ENCODE peak calls at places on chromosomes 11 and 22, in four cellular contexts. B is GM23338, P is Panc1, W is SK-N-SH. R is an unnamed sample.

GRCh38 chr22:21102659-21103267 is 57.0 kb downstream of the LRRC74B start:
- DNase-seq in W (peak), P (peak), B (peak), R (peak)

GRCh38 chr11:122789916-122790315 is 48.4 kb upstream of the CRTAM start:
- DNase-seq in W (no peak), P (no peak), B (no peak), R (no peak)

GRCh38 chr11:102168483-102168882 is 58.2 kb downstream of the YAP1 start:
- DNase-seq in P (no peak), W (no peak), B (peak), R (peak)

GRCh38 chr22:50014655-50015401 is 2.3 kb upstream of the IL17REL start:
- DNase-seq in B (peak), W (peak), P (no peak), R (no peak)

GRCh38 chr11:62055970-62056369 is 67.8 kb upstream of the INCENP start:
- DNase-seq in W (no peak), P (no peak), B (no peak), R (no peak)

GRCh38 chr11:4539603-4540219 is 5.3 kb upstream of the OR52M1 start:
- DNase-seq in B (peak), P (peak), W (peak), R (peak)

GRCh38 chr11:16082532-16083055 is 273.8 kb downstream of the SOX6 start:
- DNase-seq in W (no peak), P (no peak), B (no peak), R (no peak)

GRCh38 chr11:86459002-86459385 is 84.3 kb downstream of the CCDC81 start:
- DNase-seq in P (no peak), B (no peak), W (no peak), R (peak)

GRCh38 chr11:115047631-115048030 is 369.3 kb downstream of the NXPE2 start:
- DNase-seq in W (no peak), P (no peak), B (no peak), R (no peak)

GRCh38 chr11:10304495-10305261 is at the start of gene ADM:
- DNase-seq in B (peak), W (peak), P (peak), R (peak)

GRCh38 chr11:73559758-73560157 is 38.2 kb downstream of the FAM168A start:
- DNase-seq in P (no peak), B (no peak), W (no peak), R (no peak)

GRCh38 chr11:44032304-44033085 is 15.3 kb upstream of the ACCSL start:
- DNase-seq in P (no peak), B (no peak), W (no peak), R (peak)

GRCh38 chr11:90809581-90809980 is 586.7 kb upstream of the CHORDC1 start:
- DNase-seq in B (no peak), W (no peak), P (no peak), R (no peak)

GRCh38 chr11:118918128-118918685 is 7.5 kb downstream of the BCL9L start:
- DNase-seq in W (peak), P (no peak), B (peak), R (peak)

GRCh38 chr11:86918943-86919342 is 36.3 kb downstream of the FZD4 start:
- DNase-seq in B (no peak), W (no peak), P (no peak), R (peak)

DNA sequence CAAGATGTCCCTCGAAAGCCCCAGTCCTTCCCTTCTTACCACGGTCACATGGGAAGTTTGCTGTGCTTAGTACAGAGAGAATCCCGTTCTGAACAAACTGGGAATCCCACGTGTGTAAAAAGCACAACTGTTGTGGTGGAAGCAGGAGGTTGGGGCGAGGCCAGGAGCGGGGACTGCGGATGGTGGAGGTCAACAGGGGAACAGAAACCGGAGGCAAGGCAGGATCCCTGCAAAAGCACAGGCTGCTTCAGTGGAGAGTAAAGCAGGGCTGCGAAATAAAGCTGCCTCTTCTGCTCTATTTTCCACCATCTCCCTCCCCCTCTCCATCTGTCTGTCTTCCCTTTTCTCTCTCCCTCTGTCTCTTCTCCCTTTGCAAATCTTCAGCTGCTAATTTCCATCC is 572.0 kb downstream of the OPCML start:
- DNase-seq in P (no peak), B (no peak), W (no peak), R (no peak)
- H3K4me3 ChIP-seq in P (no peak), B (no peak), W (no peak), R (no peak)

DNA sequence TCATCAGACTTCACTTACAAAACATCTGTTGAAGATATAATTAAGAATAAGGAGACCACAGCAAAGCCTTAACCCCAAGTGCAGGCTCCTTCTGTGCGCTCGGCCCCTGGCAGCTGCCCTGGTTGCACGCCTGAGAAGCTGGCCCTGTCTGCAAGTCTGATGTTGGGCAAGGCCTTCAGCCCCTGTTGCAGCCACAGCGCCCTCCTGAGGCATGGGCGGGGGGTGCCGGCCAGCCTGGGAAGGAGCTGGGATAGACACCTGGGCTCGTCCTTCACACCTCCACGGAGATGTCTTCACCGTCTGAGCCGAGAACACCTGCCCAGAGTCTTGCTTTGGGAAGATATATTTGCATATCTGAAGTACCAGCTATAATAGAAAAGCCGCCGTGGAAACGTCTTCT is 104.1 kb downstream of the MPPED1 start:
- DNase-seq in B (peak), P (no peak), W (no peak), R (no peak)
- TF ChIP-seq CTCF in B (peak), P (no peak), W (no peak), R (no peak)

GRCh38 chr11:60184824-60185511 is 2.1 kb upstream of the MS4A6A start:
- DNase-seq in B (no peak), P (no peak), W (no peak), R (no peak)

GRCh38 chr11:60183595-60184201 is 815 bp upstream of the MS4A6A start:
- DNase-seq in W (no peak), B (no peak), P (no peak), R (no peak)

DNA sequence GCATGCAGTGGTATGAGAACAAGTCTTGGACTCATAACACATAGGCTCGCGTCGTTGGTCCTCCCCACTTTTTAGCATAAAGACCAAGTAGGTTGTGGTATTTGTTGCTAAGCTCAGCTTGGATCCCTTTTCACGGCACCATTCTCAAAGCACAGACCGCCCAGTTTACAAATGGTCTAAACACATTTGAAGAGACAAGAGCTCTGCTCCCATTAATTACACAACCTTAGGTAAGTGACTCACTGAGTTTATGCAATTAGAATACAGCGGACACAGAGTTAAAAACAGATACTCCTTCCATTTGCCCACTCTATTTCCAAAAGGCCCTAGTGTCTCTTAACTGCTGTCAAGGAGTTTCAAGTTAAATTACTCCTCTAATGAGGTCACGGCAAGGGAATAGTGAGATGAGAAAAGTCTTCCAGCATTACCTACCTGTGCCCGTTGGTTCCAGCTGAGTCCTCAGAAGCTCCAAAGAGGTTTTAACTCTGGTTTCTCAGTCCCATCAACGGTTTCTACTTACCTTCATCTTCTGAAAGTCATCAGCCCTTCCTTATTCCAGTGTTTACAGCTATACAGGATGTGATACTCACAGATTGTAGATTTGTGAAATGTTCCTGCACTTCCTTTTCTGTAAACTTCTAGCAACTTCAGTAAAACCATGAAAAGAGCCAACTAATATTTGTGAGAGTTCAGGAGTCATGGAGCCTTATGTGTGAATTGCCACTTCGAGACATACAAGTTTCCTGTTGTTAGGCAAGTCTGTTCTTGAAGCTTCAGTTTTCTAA is at the start of gene MS4A6A:
- DNase-seq in W (no peak), P (no peak), B (no peak), R (no peak)
- H3K4me3 ChIP-seq in W (no peak), P (no peak), B (no peak), R (no peak)

DNA sequence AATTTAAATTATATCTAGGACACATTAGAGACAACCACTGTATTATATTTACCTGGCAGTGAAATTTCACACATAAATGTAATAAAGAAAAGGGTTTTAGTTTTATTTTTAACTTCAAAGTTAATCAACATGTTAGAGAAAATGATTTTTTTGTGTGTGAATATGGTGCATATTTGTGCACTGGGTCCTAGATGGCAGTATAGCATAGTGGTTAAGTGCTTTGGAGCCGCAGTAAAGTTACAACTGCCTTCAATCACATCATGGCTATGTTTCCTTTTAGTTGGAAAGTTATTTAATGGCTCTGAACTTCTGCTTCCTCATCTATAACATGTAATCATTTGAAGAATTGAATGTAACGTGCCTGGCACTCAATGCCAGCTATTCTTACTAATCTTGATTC is 108.9 kb upstream of the DDI1 start:
- DNase-seq in P (no peak), W (peak), B (peak), R (peak)
- TF ChIP-seq CTCF in P (no peak), W (peak), B (peak), R (peak)

DNA sequence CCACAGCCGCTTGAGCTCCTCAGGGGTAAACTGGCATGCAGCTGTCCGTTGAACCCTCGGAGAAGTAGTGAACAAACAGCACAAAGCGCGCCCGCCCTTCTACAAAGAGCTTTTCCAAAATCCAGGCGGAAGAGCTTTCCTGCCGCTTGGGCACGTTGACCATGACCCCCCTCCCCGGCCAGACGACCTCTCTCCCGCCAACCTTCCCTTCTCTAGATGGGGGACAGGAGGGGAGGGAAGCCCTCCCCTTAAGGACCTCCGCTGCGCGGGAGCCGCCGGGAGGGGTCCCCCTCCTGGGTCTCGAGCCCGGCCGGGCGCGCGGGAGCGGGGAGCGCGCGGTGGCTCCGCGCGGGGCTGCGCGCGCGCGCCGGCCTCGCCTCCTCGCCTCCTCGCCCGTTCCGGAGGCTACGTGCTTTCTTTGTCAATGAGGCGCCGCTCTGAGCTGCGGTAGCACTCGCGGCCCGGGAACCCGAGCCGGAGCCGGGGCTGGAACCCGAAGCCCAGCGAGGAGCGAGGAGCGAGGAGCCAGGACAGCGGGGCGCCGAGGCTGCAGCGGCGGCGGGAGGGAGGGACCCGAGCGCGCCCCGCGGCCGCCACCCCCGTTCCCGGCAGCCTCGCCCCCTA is 118.6 kb downstream of the HIPK3 start:
- DNase-seq in W (peak), B (peak), P (no peak), R (peak)
- H3K4me3 ChIP-seq in W (peak), B (peak), P (peak), R (peak)

GRCh38 chr11:126890561-126890960 is 110.0 kb downstream of the KIRREL3 start:
- DNase-seq in W (no peak), P (no peak), B (peak), R (no peak)
- TF ChIP-seq CTCF in W (no peak), P (no peak), B (peak), R (no peak)

GRCh38 chr22:19172213-19173046 is 6.1 kb downstream of the SLC25A1 start:
- DNase-seq in B (no peak), P (no peak), W (no peak), R (no peak)

GRCh38 chr22:19169002-19169946 is 9.3 kb downstream of the SLC25A1 start:
- DNase-seq in P (no peak), B (no peak), W (peak), R (no peak)

GRCh38 chr22:19168088-19168890 is 10.2 kb downstream of the SLC25A1 start:
- DNase-seq in W (no peak), B (no peak), P (no peak), R (no peak)

GRCh38 chr22:19167106-19167869 is 11.2 kb downstream of the SLC25A1 start:
- DNase-seq in P (no peak), W (no peak), B (no peak), R (no peak)

DNA sequence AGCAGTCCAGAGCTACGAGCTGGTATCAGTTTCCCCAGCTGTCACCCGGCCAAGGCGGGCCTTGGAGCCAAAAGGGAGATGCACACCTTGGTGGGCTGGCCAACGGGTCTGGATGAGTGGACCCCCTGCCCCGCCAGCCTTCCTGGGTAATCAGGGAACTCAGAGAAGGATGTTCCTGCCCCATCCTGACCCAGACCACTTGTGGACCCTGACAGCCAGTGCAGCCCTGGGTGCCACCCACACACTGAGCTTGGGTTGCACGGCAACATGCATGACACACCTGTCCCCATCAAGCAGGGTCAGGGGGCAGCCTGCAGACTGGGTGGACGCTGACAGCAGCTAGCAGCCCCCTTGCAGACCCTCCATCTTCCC is 8.6 kb downstream of the SLC25A1 start:
- DNase-seq in B (no peak), P (no peak), W (no peak), R (no peak)
- H3K4me3 ChIP-seq in B (peak), P (peak), W (no peak), R (peak)

GRCh38 chr11:67266424-67267187 is at the start of gene GRK2:
- DNase-seq in W (peak), B (peak), P (no peak), R (no peak)
- TF ChIP-seq CTCF in W (no peak), B (no peak), P (no peak), R (no peak)

GRCh38 chr11:20671856-20672546 is 2.6 kb downstream of the NELL1 start:
- DNase-seq in W (peak), P (no peak), B (peak), R (no peak)

GRCh38 chr11:20669833-20670684 is 673 bp downstream of the NELL1 start:
- DNase-seq in B (peak), P (no peak), W (peak), R (no peak)

GRCh38 chr11:20668410-20668809 is 976 bp upstream of the NELL1 start:
- DNase-seq in B (no peak), P (no peak), W (no peak), R (no peak)

GRCh38 chr11:20670932-20671403 is 1.6 kb downstream of the NELL1 start:
- DNase-seq in P (no peak), W (no peak), B (peak), R (no peak)

GRCh38 chr11:20668844-20669832 is at the start of gene NELL1:
- DNase-seq in B (peak), P (no peak), W (peak), R (no peak)
- H3K4me3 ChIP-seq in B (peak), P (peak), W (peak), R (no peak)

DNA sequence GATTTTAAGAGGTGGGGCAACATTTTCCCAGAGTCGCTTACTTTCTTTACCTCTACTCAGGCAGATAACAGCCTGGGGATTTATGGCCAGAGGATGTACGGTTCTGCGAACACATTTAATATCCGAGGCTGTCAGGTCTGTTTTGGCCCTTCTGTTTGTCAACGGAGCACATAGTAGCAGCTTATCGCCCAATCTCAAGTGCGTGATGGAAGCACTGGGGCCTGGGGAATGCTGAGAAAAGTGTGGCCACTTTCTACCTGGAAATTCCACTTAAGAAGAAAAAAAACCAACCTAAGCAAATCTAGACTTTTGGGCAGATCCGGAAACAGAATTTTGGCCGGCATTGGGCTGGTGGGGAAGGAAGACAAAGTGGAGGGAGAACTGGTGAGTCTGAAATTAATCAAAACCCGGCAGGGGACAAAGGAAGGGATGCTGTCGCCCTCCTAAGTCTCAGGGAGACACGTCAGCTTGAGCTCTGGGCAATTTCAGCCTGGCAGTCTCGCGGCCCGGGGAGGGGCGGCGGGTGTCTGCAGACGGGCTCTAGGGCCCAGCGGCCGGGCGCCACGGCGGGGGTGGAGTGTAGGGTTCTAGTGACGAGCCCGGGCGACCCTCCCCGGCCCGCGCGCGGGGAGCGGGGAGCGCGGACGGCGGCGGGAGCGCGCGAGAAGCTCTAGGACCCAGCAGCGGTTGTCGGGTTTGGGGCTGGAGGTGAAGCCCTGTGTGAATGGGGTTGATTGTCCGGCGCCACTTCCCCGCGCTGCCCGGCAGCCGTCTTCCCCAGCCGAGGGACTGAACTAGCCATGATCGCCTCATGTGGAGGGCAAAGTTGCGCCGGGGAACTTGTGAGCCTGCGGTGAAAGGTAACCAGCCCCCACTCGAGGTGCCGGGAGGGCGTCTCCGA is at the start of gene AMOTL1:
- DNase-seq in B (peak), W (peak), P (no peak), R (peak)
- TF ChIP-seq CTCF in B (peak), W (no peak), P (no peak), R (no peak)